ENCODE peak calls at places on chromosomes 1 and 21, in ten cellular contexts. V is NAMALWA; J is midbrain; X is NCI-H446 treated with DMSO at 0.1 percent for 48 hours; N is AG08395; F is brain microvascular endothelial cell; L is stimulated activated CD8-positive, alpha-beta memory T cell treated with anti-CD3 and anti-CD28 coated beads, Interleukin-15, amount 100 ng/mL, for 24 hours; M is ureter; E is iris pigment epithelial cell; W is skeletal muscle cell. B is an unnamed sample.

GRCh38 chr1:29634324-29635072 is 398.2 kb downstream of the PTPRU start:
- DNase-seq in W (no peak), M (no peak), F (no peak), J (no peak), X (no peak), E (no peak), N (no peak), L (no peak), V (no peak), B (no peak)

GRCh38 chr1:196464545-196464944 is 143.7 kb downstream of the KCNT2 start:
- DNase-seq in F (peak), V (no peak), J (no peak), M (no peak), N (peak), W (no peak), E (peak), L (no peak), X (peak), B (peak)

GRCh38 chr1:161115132-161115711 is 2.6 kb downstream of the PFDN2 start:
- DNase-seq in N (no peak), F (peak), E (peak), J (no peak), W (peak), X (no peak), V (no peak), L (no peak), M (no peak), B (no peak)

GRCh38 chr1:22472596-22472995 is 20.9 kb downstream of the ZBTB40 start:
- DNase-seq in J (no peak), M (no peak), V (no peak), N (peak), X (no peak), W (no peak), E (no peak), F (no peak), L (no peak), B (no peak)

GRCh38 chr1:109273570-109274288 is 9.2 kb downstream of the PSRC1 start:
- DNase-seq in V (no peak), M (no peak), E (no peak), L (no peak), N (no peak), F (no peak), W (no peak), X (no peak), J (no peak), B (no peak)

GRCh38 chr1:177278626-177279390 is 108.0 kb downstream of the BRINP2 start:
- DNase-seq in X (no peak), W (peak), F (peak), V (no peak), N (no peak), J (no peak), M (no peak), L (no peak), E (peak), B (no peak)

GRCh38 chr1:209641216-209642181 is 10.7 kb downstream of the LAMB3 start:
- DNase-seq in E (no peak), V (no peak), M (peak), F (no peak), N (peak), J (peak), L (no peak), X (no peak), W (no peak), B (no peak)

GRCh38 chr1:169144941-169145626 is 38.6 kb downstream of the ATP1B1 start:
- DNase-seq in J (no peak), L (no peak), X (no peak), M (no peak), V (no peak), E (no peak), W (no peak), F (no peak), N (no peak), B (no peak)

GRCh38 chr1:16116625-16117024 is 39.2 kb downstream of the EPHA2 start:
- DNase-seq in F (no peak), V (no peak), L (no peak), W (no peak), J (no peak), N (no peak), M (no peak), X (no peak), E (no peak), B (no peak)

GRCh38 chr1:86731416-86731815 is 27.0 kb downstream of the SH3GLB1 start:
- DNase-seq in F (no peak), V (no peak), X (no peak), E (no peak), W (no peak), N (no peak), M (no peak), L (no peak), J (no peak), B (no peak)

GRCh38 chr1:100539836-100540536 is 2.0 kb downstream of the GPR88 start:
- DNase-seq in V (no peak), M (no peak), E (peak), J (no peak), X (no peak), W (no peak), L (no peak), N (peak), F (no peak), B (no peak)

GRCh38 chr21:45768011-45768740 is 124.7 kb downstream of the PCBP3 start:
- DNase-seq in X (no peak), M (no peak), E (peak), F (peak), N (peak), V (no peak), L (peak), J (no peak), W (no peak), B (no peak)

B was measured in mesothelial cell of epicardium.